ENCODE peak calls at places on chromosomes 7 and 10, in eight cellular contexts. D is colonic mucosa, V is astrocyte, X is body of pancreas, A is OCI-LY7, R is pancreas, C is left lung, L is heart left ventricle. N is an unnamed sample. For H3K36me3, the result is how much of the 10 kb centered on the place peaks cover.

GRCh38 chr10:132062641-132063390 is 2.9 kb upstream of the JAKMIP3 start:
- DNase-seq in D (no peak), V (no peak), X (no peak), A (no peak), R (no peak), C (peak), L (no peak), N (no peak)

GRCh38 chr7:116545411-116545993 is 20.7 kb downstream of the CAV1 start:
- DNase-seq in D (no peak), V (no peak), X (no peak), A (no peak), R (no peak), C (no peak), L (no peak), N (no peak)

GRCh38 chr7:29255199-29255838 is 60.7 kb downstream of the CHN2 start:
- DNase-seq in D (no peak), V (no peak), X (peak), A (no peak), R (no peak), C (no peak), L (no peak), N (no peak)

GRCh38 chr10:23338155-23338828 is 6.3 kb downstream of the C10orf67 start:
- DNase-seq in D (no peak), V (peak), X (peak), A (no peak), R (peak), C (no peak), L (no peak), N (no peak)

GRCh38 chr10:88707429-88708110 is 1.5 kb downstream of the LIPK start:
- DNase-seq in D (no peak), V (peak), X (no peak), A (no peak), R (no peak), C (no peak), L (no peak), N (no peak)

GRCh38 chr7:120168066-120168465 is 104.9 kb upstream of the KCND2 start:
- DNase-seq in D (no peak), V (peak), X (no peak), A (no peak), R (no peak), C (no peak), L (no peak), N (no peak)

GRCh38 chr10:87000491-87000890 is 19.6 kb upstream of the FAM25A start:
- DNase-seq in D (no peak), V (no peak), X (no peak), A (no peak), R (no peak), C (no peak), L (no peak), N (no peak)

GRCh38 chr7:39252916-39253315 is 275.2 kb downstream of the POU6F2 start:
- DNase-seq in D (no peak), V (peak), X (no peak), A (no peak), R (no peak), C (no peak), L (no peak), N (no peak)

GRCh38 chr10:91467114-91467513 is 57.0 kb downstream of the HECTD2 start:
- DNase-seq in D (no peak), V (no peak), X (no peak), A (no peak), R (peak), C (no peak), L (no peak), N (no peak)

GRCh38 chr10:73763343-73763742 is 18.5 kb upstream of the CHCHD1 start:
- DNase-seq in D (no peak), V (no peak), X (no peak), A (no peak), R (no peak), C (no peak), L (no peak), N (no peak)
- H3K4me3 ChIP-seq in D (no peak), V (no peak), X (no peak), A (no peak), R (no peak), C (no peak), L (no peak), N (no peak)

DNA sequence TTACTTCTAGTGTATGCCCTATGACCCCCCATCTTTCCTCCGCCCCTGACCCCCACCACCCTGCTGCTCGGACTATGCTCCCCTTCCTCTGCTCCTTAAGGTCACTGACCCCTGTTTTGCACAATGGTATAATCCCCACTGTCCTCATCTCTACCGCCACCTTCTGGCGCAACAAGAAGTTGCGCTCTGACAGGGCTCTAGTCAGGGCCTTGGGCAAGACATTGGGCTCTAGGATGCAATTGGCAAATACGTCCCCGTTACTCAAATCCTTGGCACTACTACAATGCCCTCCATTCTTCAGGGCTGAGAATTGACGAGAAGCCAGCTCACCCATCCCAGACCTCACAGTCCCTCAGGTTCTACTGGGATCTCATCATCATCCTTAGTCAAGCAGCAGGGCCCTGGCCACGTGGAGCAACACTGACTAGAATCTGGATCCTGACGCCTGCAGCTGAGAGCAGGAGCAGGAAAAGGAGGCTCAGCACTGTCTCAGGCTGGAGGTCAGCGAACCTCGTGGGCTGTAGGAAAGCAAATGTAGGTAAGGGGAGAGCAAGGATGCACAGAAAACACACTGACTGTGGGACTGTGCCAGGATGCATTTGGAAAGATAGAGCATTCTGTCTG is 10.6 kb downstream of the LRIT2 start:
- DNase-seq in D (peak), V (no peak), X (no peak), A (peak), R (no peak), C (no peak), L (no peak), N (no peak)
- TF ChIP-seq CTCF in D (no peak), V (no peak), X (no peak), A (peak), R (no peak), C (peak), L (peak), N (peak)

GRCh38 chr10:79201706-79202105 is 132.9 kb downstream of the ZMIZ1 start:
- DNase-seq in D (no peak), V (no peak), X (no peak), A (no peak), R (no peak), C (no peak), L (peak), N (no peak)

GRCh38 chr10:79203014-79203675 is 134.4 kb downstream of the ZMIZ1 start:
- DNase-seq in D (no peak), V (no peak), X (no peak), A (no peak), R (peak), C (peak), L (peak), N (no peak)

GRCh38 chr10:79197558-79197957 is 128.8 kb downstream of the ZMIZ1 start:
- DNase-seq in D (no peak), V (no peak), X (no peak), A (no peak), R (no peak), C (no peak), L (no peak), N (no peak)

GRCh38 chr10:79202188-79203013 is 133.6 kb downstream of the ZMIZ1 start:
- DNase-seq in D (no peak), V (no peak), X (peak), A (peak), R (peak), C (peak), L (peak), N (no peak)

DNA sequence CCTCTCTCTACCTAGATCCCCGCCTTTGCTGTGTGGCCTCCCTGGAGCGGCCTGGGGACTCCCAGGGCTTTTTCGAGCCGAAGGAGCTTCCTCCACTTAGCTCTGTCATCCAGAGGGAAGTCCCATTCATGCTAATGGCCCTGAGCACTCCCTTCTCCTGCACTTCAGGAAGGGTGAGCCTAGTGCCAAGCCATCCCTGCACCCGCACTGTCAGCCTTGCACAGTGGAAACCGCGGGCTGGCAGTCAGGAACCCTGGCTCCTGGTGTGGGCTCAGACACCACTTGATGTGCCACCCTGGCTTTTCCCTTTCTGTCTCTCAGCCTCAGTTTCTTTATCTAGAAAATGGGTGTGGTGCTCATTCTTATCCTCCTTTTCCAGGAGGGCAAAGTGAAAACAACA is 131.6 kb downstream of the ZMIZ1 start:
- DNase-seq in D (no peak), V (no peak), X (no peak), A (no peak), R (no peak), C (peak), L (no peak), N (no peak)
- H3K36me3 ChIP-seq in D (under half), V (under half), X (under half), A (under half), R (under half), C (under half), L (under half), N (under half)

GRCh38 chr7:130941322-130942210 is 207.6 kb upstream of the KLF14 start:
- DNase-seq in D (peak), V (peak), X (peak), A (peak), R (peak), C (peak), L (peak), N (no peak)

GRCh38 chr7:130939285-130940095 is 205.5 kb upstream of the KLF14 start:
- DNase-seq in D (no peak), V (no peak), X (no peak), A (no peak), R (no peak), C (no peak), L (no peak), N (no peak)

GRCh38 chr7:130942211-130942964 is 208.4 kb upstream of the KLF14 start:
- DNase-seq in D (peak), V (peak), X (peak), A (peak), R (no peak), C (no peak), L (no peak), N (no peak)

GRCh38 chr7:130940326-130940725 is 206.3 kb upstream of the KLF14 start:
- DNase-seq in D (no peak), V (no peak), X (no peak), A (no peak), R (no peak), C (no peak), L (no peak), N (no peak)

DNA sequence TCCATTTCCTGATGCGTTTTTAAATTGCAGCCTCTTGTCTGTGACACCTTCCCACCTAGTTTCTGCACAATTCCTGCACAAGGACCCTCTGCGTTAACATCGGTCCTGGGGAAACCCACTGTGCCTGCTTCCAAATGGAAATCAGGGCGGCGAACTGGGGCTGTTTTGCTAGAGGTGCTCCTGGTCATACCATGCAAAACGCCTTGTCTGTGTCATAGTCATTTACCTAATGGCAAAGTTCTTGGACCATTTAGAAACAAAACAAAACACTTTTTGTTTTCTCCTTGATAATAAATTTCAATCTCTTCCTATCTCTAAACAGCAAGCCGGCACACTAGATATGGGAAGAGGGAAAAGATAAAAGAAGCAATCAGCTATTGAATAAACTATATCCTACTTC is 206.9 kb upstream of the KLF14 start:
- DNase-seq in D (no peak), V (no peak), X (peak), A (no peak), R (no peak), C (no peak), L (no peak), N (no peak)
- H3K4me3 ChIP-seq in D (peak), V (peak), X (peak), A (peak), R (peak), C (peak), L (peak), N (no peak)

GRCh38 chr10:102811346-102811745 is 25.9 kb downstream of the CYP17A1 start:
- DNase-seq in D (no peak), V (no peak), X (no peak), A (no peak), R (no peak), C (no peak), L (no peak), N (no peak)
- TF ChIP-seq CTCF in D (no peak), V (no peak), X (no peak), A (no peak), R (no peak), C (no peak), L (no peak), N (no peak)

GRCh38 chr10:6103591-6103990 is 14.8 kb downstream of the RBM17 start:
- DNase-seq in D (no peak), V (no peak), X (no peak), A (no peak), R (no peak), C (no peak), L (no peak), N (no peak)
- H3K36me3 ChIP-seq in D (under half), V (under half), X (under half), A (half or more), R (under half), C (under half), L (under half), N (under half)

GRCh38 chr7:16465469-16466086 is at the start of gene SOSTDC1:
- DNase-seq in D (peak), V (peak), X (peak), A (no peak), R (no peak), C (no peak), L (no peak), N (no peak)
- H3K4me3 ChIP-seq in D (peak), V (peak), X (no peak), A (no peak), R (no peak), C (no peak), L (peak), N (no peak)

GRCh38 chr10:102399217-102400021 is 3.9 kb downstream of the NFKB2 start:
- DNase-seq in D (peak), V (peak), X (peak), A (peak), R (peak), C (peak), L (peak), N (peak)
- TF ChIP-seq CTCF in D (peak), V (peak), X (peak), A (peak), R (peak), C (peak), L (peak), N (peak)

GRCh38 chr10:92530421-92530820 is 43.5 kb downstream of the IDE start:
- DNase-seq in D (no peak), V (peak), X (no peak), A (no peak), R (no peak), C (no peak), L (no peak), N (no peak)
- H3K36me3 ChIP-seq in D (under half), V (under half), X (under half), A (under half), R (under half), C (under half), L (under half), N (under half)